ENCODE peak calls at places on chromosome 12, in nine cellular contexts. One of them, this sample, is unnamed. For H3K9me3, the result is how much of the 10 kb centered on the place peaks cover.

GRCh38 chr12:116592731-116593130 is 33.5 kb downstream of the MAP1LC3B2 start:
- DNase-seq in neuronal stem cell: no peak
- DNase-seq in CD8-positive, alpha-beta memory T cell: no peak
- DNase-seq in fibroblast of lung: no peak
- DNase-seq in uterus: no peak
- DNase-seq in tibial artery: peak
- DNase-seq in transverse colon: no peak
- DNase-seq in OCI-LY7: no peak
- DNase-seq in aorta: no peak
- DNase-seq in this sample: no peak

GRCh38 chr12:3014641-3015040 is 55.4 kb downstream of the TEAD4 start:
- DNase-seq in neuronal stem cell: no peak
- DNase-seq in CD8-positive, alpha-beta memory T cell: no peak
- DNase-seq in fibroblast of lung: no peak
- DNase-seq in uterus: no peak
- DNase-seq in tibial artery: no peak
- DNase-seq in transverse colon: no peak
- DNase-seq in OCI-LY7: no peak
- DNase-seq in aorta: peak
- DNase-seq in this sample: no peak

GRCh38 chr12:108694812-108695278 is 36.5 kb downstream of the CORO1C start:
- DNase-seq in neuronal stem cell: no peak
- DNase-seq in CD8-positive, alpha-beta memory T cell: no peak
- DNase-seq in fibroblast of lung: peak
- DNase-seq in uterus: no peak
- DNase-seq in tibial artery: no peak
- DNase-seq in transverse colon: no peak
- DNase-seq in OCI-LY7: no peak
- DNase-seq in aorta: no peak
- DNase-seq in this sample: no peak

GRCh38 chr12:78118036-78118435 is 287.3 kb downstream of the NAV3 start:
- DNase-seq in neuronal stem cell: no peak
- DNase-seq in CD8-positive, alpha-beta memory T cell: no peak
- DNase-seq in fibroblast of lung: no peak
- DNase-seq in uterus: no peak
- DNase-seq in tibial artery: no peak
- DNase-seq in transverse colon: no peak
- DNase-seq in OCI-LY7: peak
- DNase-seq in aorta: no peak
- DNase-seq in this sample: no peak

GRCh38 chr12:252634-253033 is 10.0 kb downstream of the SLC6A13 start:
- DNase-seq in neuronal stem cell: no peak
- DNase-seq in CD8-positive, alpha-beta memory T cell: no peak
- DNase-seq in fibroblast of lung: no peak
- DNase-seq in uterus: no peak
- DNase-seq in tibial artery: no peak
- DNase-seq in transverse colon: no peak
- DNase-seq in OCI-LY7: no peak
- DNase-seq in aorta: no peak
- DNase-seq in this sample: no peak

GRCh38 chr12:67498981-67499380 is 149.6 kb upstream of the DYRK2 start:
- DNase-seq in neuronal stem cell: no peak
- DNase-seq in CD8-positive, alpha-beta memory T cell: no peak
- DNase-seq in fibroblast of lung: no peak
- DNase-seq in uterus: no peak
- DNase-seq in tibial artery: no peak
- DNase-seq in transverse colon: no peak
- DNase-seq in OCI-LY7: no peak
- DNase-seq in aorta: no peak
- DNase-seq in this sample: no peak

GRCh38 chr12:119869720-119870119 is 7.4 kb downstream of the CIT start:
- DNase-seq in neuronal stem cell: no peak
- DNase-seq in CD8-positive, alpha-beta memory T cell: no peak
- DNase-seq in fibroblast of lung: peak
- DNase-seq in uterus: no peak
- DNase-seq in tibial artery: peak
- DNase-seq in transverse colon: no peak
- DNase-seq in OCI-LY7: no peak
- DNase-seq in aorta: peak
- DNase-seq in this sample: no peak

GRCh38 chr12:128818065-128819022 is 5.4 kb downstream of the SLC15A4 start:
- DNase-seq in neuronal stem cell: no peak
- DNase-seq in CD8-positive, alpha-beta memory T cell: no peak
- DNase-seq in fibroblast of lung: peak
- DNase-seq in uterus: no peak
- DNase-seq in tibial artery: no peak
- DNase-seq in transverse colon: no peak
- DNase-seq in OCI-LY7: peak
- DNase-seq in aorta: no peak
- DNase-seq in this sample: no peak

GRCh38 chr12:6540181-6540877 is 6.0 kb downstream of the GAPDH start:
- DNase-seq in neuronal stem cell: no peak
- DNase-seq in CD8-positive, alpha-beta memory T cell: peak
- DNase-seq in fibroblast of lung: peak
- DNase-seq in uterus: peak
- DNase-seq in tibial artery: peak
- DNase-seq in transverse colon: peak
- DNase-seq in OCI-LY7: peak
- DNase-seq in aorta: peak
- DNase-seq in this sample: no peak

GRCh38 chr12:6536894-6537579 is 2.7 kb downstream of the GAPDH start:
- DNase-seq in neuronal stem cell: no peak
- DNase-seq in CD8-positive, alpha-beta memory T cell: no peak
- DNase-seq in fibroblast of lung: peak
- DNase-seq in uterus: no peak
- DNase-seq in tibial artery: no peak
- DNase-seq in transverse colon: no peak
- DNase-seq in OCI-LY7: peak
- DNase-seq in aorta: no peak
- DNase-seq in this sample: no peak

GRCh38 chr12:6538420-6539275 is 4.3 kb downstream of the GAPDH start:
- DNase-seq in neuronal stem cell: no peak
- DNase-seq in CD8-positive, alpha-beta memory T cell: no peak
- DNase-seq in fibroblast of lung: peak
- DNase-seq in uterus: no peak
- DNase-seq in tibial artery: no peak
- DNase-seq in transverse colon: no peak
- DNase-seq in OCI-LY7: peak
- DNase-seq in aorta: no peak
- DNase-seq in this sample: no peak

GRCh38 chr12:6541371-6542165 is 7.3 kb downstream of the GAPDH start:
- DNase-seq in neuronal stem cell: no peak
- DNase-seq in CD8-positive, alpha-beta memory T cell: no peak
- DNase-seq in fibroblast of lung: no peak
- DNase-seq in uterus: no peak
- DNase-seq in tibial artery: no peak
- DNase-seq in transverse colon: no peak
- DNase-seq in OCI-LY7: no peak
- DNase-seq in aorta: peak
- DNase-seq in this sample: no peak

DNA sequence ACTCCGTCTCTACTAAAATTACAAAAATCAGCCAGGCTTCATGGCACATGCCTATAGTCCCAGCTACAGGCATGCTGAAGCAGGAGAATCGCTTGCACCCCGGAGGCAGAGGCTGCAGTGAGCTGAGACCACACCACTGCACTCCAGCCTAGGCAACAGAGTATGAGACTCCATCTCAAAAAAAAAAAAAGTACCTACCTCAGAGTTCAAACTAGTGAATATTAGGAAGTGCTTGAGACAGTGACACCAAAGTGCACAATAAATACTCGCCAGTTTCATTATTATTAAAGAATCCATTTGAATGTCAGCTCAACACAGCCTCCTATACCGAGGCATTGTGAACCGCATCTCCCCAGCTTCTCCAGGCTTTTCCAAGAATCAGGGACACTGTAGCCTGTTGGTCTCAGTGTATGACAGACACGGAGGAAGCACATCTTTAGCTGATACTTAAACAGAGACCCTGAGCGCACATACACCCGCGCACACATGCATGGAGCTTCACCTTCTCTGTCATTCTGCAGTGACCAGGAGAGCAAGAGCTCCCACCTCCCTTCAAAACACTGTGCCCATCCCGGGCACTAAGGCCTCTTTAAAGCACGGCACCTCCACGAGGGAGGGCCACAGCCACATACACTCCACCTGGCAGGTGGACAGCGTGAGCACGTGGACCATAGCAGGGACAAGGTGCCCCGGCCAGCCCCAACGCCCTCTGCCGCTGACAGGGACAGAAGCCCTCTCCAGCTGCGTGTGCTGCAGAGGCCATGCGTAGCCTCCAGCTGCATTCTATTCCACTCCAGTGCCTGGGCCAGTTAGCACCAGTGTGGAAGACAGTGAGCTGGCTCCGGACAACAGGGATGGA is 5.2 kb downstream of the GAPDH start:
- DNase-seq in neuronal stem cell: no peak
- DNase-seq in CD8-positive, alpha-beta memory T cell: no peak
- DNase-seq in fibroblast of lung: no peak
- DNase-seq in uterus: no peak
- DNase-seq in tibial artery: no peak
- DNase-seq in transverse colon: no peak
- DNase-seq in OCI-LY7: peak
- DNase-seq in aorta: no peak
- DNase-seq in this sample: no peak
- H3K9me3 ChIP-seq in neuronal stem cell: under half
- H3K9me3 ChIP-seq in CD8-positive, alpha-beta memory T cell: under half
- H3K9me3 ChIP-seq in fibroblast of lung: under half
- H3K9me3 ChIP-seq in uterus: under half
- H3K9me3 ChIP-seq in tibial artery: under half
- H3K9me3 ChIP-seq in transverse colon: under half
- H3K9me3 ChIP-seq in OCI-LY7: under half
- H3K9me3 ChIP-seq in aorta: under half
- H3K9me3 ChIP-seq in this sample: under half

GRCh38 chr12:34297790-34298164 is 275.5 kb downstream of the ALG10 start:
- DNase-seq in neuronal stem cell: no peak
- DNase-seq in CD8-positive, alpha-beta memory T cell: no peak
- DNase-seq in fibroblast of lung: no peak
- DNase-seq in uterus: no peak
- DNase-seq in tibial artery: no peak
- DNase-seq in transverse colon: no peak
- DNase-seq in OCI-LY7: no peak
- DNase-seq in aorta: peak
- DNase-seq in this sample: no peak

GRCh38 chr12:34295366-34296142 is 273.3 kb downstream of the ALG10 start:
- DNase-seq in neuronal stem cell: no peak
- DNase-seq in CD8-positive, alpha-beta memory T cell: no peak
- DNase-seq in fibroblast of lung: no peak
- DNase-seq in uterus: no peak
- DNase-seq in tibial artery: no peak
- DNase-seq in transverse colon: peak
- DNase-seq in OCI-LY7: no peak
- DNase-seq in aorta: peak
- DNase-seq in this sample: peak

GRCh38 chr12:34296143-34297041 is 274.1 kb downstream of the ALG10 start:
- DNase-seq in neuronal stem cell: no peak
- DNase-seq in CD8-positive, alpha-beta memory T cell: no peak
- DNase-seq in fibroblast of lung: no peak
- DNase-seq in uterus: no peak
- DNase-seq in tibial artery: peak
- DNase-seq in transverse colon: no peak
- DNase-seq in OCI-LY7: no peak
- DNase-seq in aorta: peak
- DNase-seq in this sample: peak

GRCh38 chr12:34298176-34298970 is 276.1 kb downstream of the ALG10 start:
- DNase-seq in neuronal stem cell: no peak
- DNase-seq in CD8-positive, alpha-beta memory T cell: no peak
- DNase-seq in fibroblast of lung: no peak
- DNase-seq in uterus: no peak
- DNase-seq in tibial artery: no peak
- DNase-seq in transverse colon: no peak
- DNase-seq in OCI-LY7: no peak
- DNase-seq in aorta: peak
- DNase-seq in this sample: no peak

DNA sequence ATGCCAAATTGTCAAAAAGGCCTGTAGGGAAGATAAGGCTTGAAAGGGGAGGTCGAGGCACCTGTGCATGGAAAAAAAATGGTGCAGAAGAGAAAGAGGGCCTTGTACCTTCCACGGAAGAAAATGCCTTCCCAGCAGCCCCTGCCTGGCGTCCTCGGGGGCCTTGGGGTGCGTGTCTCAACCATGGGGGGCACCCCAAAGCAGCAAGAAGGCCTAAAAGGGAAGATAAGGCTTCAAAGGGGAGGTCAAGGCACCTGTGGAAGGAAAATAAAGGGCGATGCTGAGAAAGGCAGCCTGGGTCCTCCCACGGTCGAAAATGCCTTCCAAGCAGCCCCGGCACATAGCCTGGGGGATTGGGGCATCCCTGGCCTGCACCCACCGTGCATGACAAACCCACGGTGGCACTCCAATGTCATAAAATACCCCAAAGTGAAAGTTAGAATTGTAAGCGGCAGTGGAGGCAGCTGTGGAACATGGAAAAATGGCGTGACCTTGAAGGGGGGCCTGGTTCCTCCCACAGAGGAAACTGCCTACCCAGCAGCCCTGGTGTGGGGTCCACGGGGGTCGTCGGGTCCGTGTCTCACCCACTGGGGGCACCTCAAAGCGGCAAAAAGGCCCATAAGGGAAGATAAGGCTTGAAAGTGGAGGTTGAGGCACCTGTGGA is 275.0 kb downstream of the ALG10 start:
- DNase-seq in neuronal stem cell: no peak
- DNase-seq in CD8-positive, alpha-beta memory T cell: no peak
- DNase-seq in fibroblast of lung: no peak
- DNase-seq in uterus: no peak
- DNase-seq in tibial artery: no peak
- DNase-seq in transverse colon: no peak
- DNase-seq in OCI-LY7: no peak
- DNase-seq in aorta: peak
- DNase-seq in this sample: no peak
- H3K9me3 ChIP-seq in neuronal stem cell: under half
- H3K9me3 ChIP-seq in CD8-positive, alpha-beta memory T cell: under half
- H3K9me3 ChIP-seq in fibroblast of lung: under half
- H3K9me3 ChIP-seq in uterus: under half
- H3K9me3 ChIP-seq in tibial artery: under half
- H3K9me3 ChIP-seq in transverse colon: under half
- H3K9me3 ChIP-seq in OCI-LY7: under half
- H3K9me3 ChIP-seq in aorta: under half
- H3K9me3 ChIP-seq in this sample: under half

GRCh38 chr12:49974231-49974675 is 1.5 kb downstream of the AQP6 start:
- DNase-seq in neuronal stem cell: no peak
- DNase-seq in CD8-positive, alpha-beta memory T cell: no peak
- DNase-seq in fibroblast of lung: peak
- DNase-seq in uterus: peak
- DNase-seq in tibial artery: peak
- DNase-seq in transverse colon: peak
- DNase-seq in OCI-LY7: no peak
- DNase-seq in aorta: peak
- DNase-seq in this sample: no peak

GRCh38 chr12:49973361-49973830 is 649 bp downstream of the AQP6 start:
- DNase-seq in neuronal stem cell: no peak
- DNase-seq in CD8-positive, alpha-beta memory T cell: no peak
- DNase-seq in fibroblast of lung: no peak
- DNase-seq in uterus: no peak
- DNase-seq in tibial artery: no peak
- DNase-seq in transverse colon: no peak
- DNase-seq in OCI-LY7: no peak
- DNase-seq in aorta: peak
- DNase-seq in this sample: no peak

GRCh38 chr12:49971141-49971540 is 1.6 kb upstream of the AQP6 start:
- DNase-seq in neuronal stem cell: no peak
- DNase-seq in CD8-positive, alpha-beta memory T cell: no peak
- DNase-seq in fibroblast of lung: no peak
- DNase-seq in uterus: no peak
- DNase-seq in tibial artery: no peak
- DNase-seq in transverse colon: no peak
- DNase-seq in OCI-LY7: no peak
- DNase-seq in aorta: peak
- DNase-seq in this sample: no peak

GRCh38 chr12:49972122-49972521 is 625 bp upstream of the AQP6 start:
- DNase-seq in neuronal stem cell: no peak
- DNase-seq in CD8-positive, alpha-beta memory T cell: no peak
- DNase-seq in fibroblast of lung: no peak
- DNase-seq in uterus: no peak
- DNase-seq in tibial artery: no peak
- DNase-seq in transverse colon: no peak
- DNase-seq in OCI-LY7: no peak
- DNase-seq in aorta: peak
- DNase-seq in this sample: no peak

DNA sequence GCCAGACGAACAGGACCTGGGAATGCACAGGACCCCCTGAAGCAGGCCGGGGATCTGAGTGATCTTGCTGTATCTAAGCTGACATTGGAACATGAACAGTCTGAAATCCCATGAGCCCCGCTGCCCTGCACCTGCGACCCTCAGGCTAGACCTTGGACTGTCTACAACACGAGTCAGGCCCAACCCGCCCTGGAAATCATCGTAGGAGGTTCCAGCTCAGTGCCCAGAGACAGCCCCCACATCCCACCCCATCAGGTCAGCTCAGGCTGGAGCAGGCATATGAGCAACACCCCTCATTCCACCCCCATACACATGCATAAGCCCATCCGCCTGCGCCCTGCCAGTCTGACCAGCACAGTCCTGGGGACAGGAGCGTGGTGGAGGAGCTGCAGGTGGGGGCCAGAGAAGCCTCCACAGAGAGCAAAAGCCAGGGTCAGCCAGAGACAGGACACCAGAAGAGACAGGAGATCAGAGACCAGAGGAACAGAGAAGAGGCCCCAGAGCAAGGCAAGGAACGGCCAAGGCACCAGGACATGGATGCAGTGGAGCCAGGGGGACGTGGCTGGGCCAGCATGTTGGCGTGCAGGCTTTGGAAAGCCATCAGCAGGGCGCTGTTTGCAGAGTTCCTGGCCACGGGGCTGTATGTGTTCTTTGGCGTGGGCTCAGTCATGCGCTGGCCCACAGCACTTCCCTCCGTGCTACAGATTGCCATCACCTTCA is at the start of gene AQP6:
- DNase-seq in neuronal stem cell: no peak
- DNase-seq in CD8-positive, alpha-beta memory T cell: no peak
- DNase-seq in fibroblast of lung: no peak
- DNase-seq in uterus: no peak
- DNase-seq in tibial artery: no peak
- DNase-seq in transverse colon: no peak
- DNase-seq in OCI-LY7: no peak
- DNase-seq in aorta: peak
- DNase-seq in this sample: no peak
- H3K9me3 ChIP-seq in neuronal stem cell: under half
- H3K9me3 ChIP-seq in CD8-positive, alpha-beta memory T cell: under half
- H3K9me3 ChIP-seq in fibroblast of lung: under half
- H3K9me3 ChIP-seq in uterus: under half
- H3K9me3 ChIP-seq in tibial artery: under half
- H3K9me3 ChIP-seq in transverse colon: under half
- H3K9me3 ChIP-seq in OCI-LY7: under half
- H3K9me3 ChIP-seq in aorta: under half
- H3K9me3 ChIP-seq in this sample: under half

DNA sequence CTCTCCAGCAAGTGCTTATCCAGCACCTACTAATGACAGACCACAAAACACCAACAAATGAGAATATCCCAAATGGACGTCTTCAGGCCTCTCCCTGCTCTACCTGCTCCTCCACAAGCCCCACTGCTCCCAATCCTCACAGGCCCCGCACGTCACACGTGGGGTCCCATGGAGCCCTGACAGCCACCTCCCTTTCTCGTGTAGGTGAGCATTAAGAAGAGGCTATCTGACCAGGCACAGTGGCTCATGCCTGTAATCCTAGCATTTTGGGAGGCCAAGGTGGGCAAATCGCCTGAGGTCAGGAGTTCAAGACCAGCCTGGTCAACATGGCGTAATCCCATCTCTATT is 5.4 kb downstream of the RIMBP2 start:
- DNase-seq in neuronal stem cell: no peak
- DNase-seq in CD8-positive, alpha-beta memory T cell: no peak
- DNase-seq in fibroblast of lung: no peak
- DNase-seq in uterus: no peak
- DNase-seq in tibial artery: no peak
- DNase-seq in transverse colon: no peak
- DNase-seq in OCI-LY7: no peak
- DNase-seq in aorta: no peak
- DNase-seq in this sample: no peak
- H3K9me3 ChIP-seq in neuronal stem cell: under half
- H3K9me3 ChIP-seq in CD8-positive, alpha-beta memory T cell: under half
- H3K9me3 ChIP-seq in fibroblast of lung: under half
- H3K9me3 ChIP-seq in uterus: under half
- H3K9me3 ChIP-seq in tibial artery: under half
- H3K9me3 ChIP-seq in transverse colon: under half
- H3K9me3 ChIP-seq in OCI-LY7: under half
- H3K9me3 ChIP-seq in aorta: under half
- H3K9me3 ChIP-seq in this sample: under half

This sample was measured in T-helper 17 cell.